ENCODE peak calls at places on chromosomes 16 and 17, in eight cellular contexts. D is activated T-helper 1 cell treated with anti-CD3 and anti-CD28 coated beads, Interleukin-12 subunit alpha, Interleukin-12 subunit beta, Interleukin-2, Interleukin-4 antibody, amounts not matched to agents 30 ng/mL and 10 ng/mL and 1 ng/mL, durations not matched to agents 14 hours and 24 hours and 36 hours; A is MV-4-11; I is NCI-H2081; V is frontal cortex; Q is EL; P is Ammon's horn; T is stimulated activated CD8-positive, alpha-beta memory T cell treated with anti-CD3 and anti-CD28 coated beads, Interleukin-4, amount 100 ng/mL, for 1 hour. E is an unnamed sample.

GRCh38 chr16:1080801-1081733 is 8.5 kb downstream of the SSTR5 start:
- DNase-seq in I (no peak), D (no peak), V (no peak), P (no peak), T (no peak), Q (no peak), A (no peak), E (no peak)

GRCh38 chr17:50604470-50604869 is 30.2 kb upstream of the ABCC3 start:
- DNase-seq in Q (peak), T (no peak), I (peak), V (no peak), A (no peak), P (peak), D (no peak), E (no peak)

GRCh38 chr16:85676466-85676865 is 12.3 kb downstream of the GINS2 start:
- DNase-seq in V (no peak), T (no peak), Q (no peak), I (no peak), P (no peak), D (no peak), A (no peak), E (no peak)

GRCh38 chr16:70638814-70639792 is 7.3 kb upstream of the IL34 start:
- DNase-seq in D (no peak), P (peak), V (no peak), Q (peak), I (no peak), A (no peak), T (no peak), E (no peak)

GRCh38 chr17:19631905-19632304 is 16.6 kb upstream of the ALDH3A2 start:
- DNase-seq in Q (no peak), T (no peak), I (no peak), A (no peak), D (no peak), P (no peak), V (no peak), E (no peak)

GRCh38 chr17:74196541-74197310 is 6.8 kb upstream of the RPL38 start:
- DNase-seq in I (no peak), A (no peak), D (no peak), V (no peak), P (no peak), T (no peak), Q (no peak), E (no peak)

GRCh38 chr17:15882058-15882720 is 62.7 kb upstream of the ADORA2B start:
- DNase-seq in I (no peak), D (no peak), P (no peak), Q (no peak), T (no peak), A (no peak), V (no peak), E (no peak)

GRCh38 chr17:51585514-51586104 is 325.3 kb downstream of the UTP18 start:
- DNase-seq in T (no peak), I (no peak), D (no peak), V (no peak), Q (no peak), A (peak), P (no peak), E (peak)

GRCh38 chr16:80158766-80159165 is 382.0 kb upstream of the DYNLRB2 start:
- DNase-seq in P (peak), A (no peak), Q (peak), D (no peak), I (no peak), T (no peak), V (no peak), E (no peak)

GRCh38 chr17:64077409-64077808 is 52.5 kb downstream of the ERN1 start:
- DNase-seq in Q (no peak), T (no peak), V (no peak), A (peak), I (no peak), P (no peak), D (no peak), E (no peak)

GRCh38 chr16:69373019-69373418 is 12.8 kb downstream of the TERF2 start:
- DNase-seq in I (no peak), A (no peak), V (no peak), Q (no peak), P (no peak), T (no peak), D (no peak), E (no peak)

GRCh38 chr16:4402439-4403132 is 13.8 kb downstream of the CORO7 start:
- DNase-seq in A (peak), I (peak), Q (peak), V (peak), D (peak), P (peak), T (no peak), E (peak)

GRCh38 chr16:2003827-2004641 is 5.6 kb downstream of the ZNF598 start:
- DNase-seq in I (peak), Q (peak), T (no peak), D (peak), P (peak), A (peak), V (peak), E (peak)

GRCh38 chr17:7107012-7107754 is 7.4 kb downstream of the ASGR2 start:
- DNase-seq in D (no peak), I (no peak), V (no peak), Q (no peak), T (no peak), P (no peak), A (no peak), E (no peak)

GRCh38 chr16:30030011-30030685 is 923 bp downstream of the TLCD3B start:
- DNase-seq in V (no peak), D (no peak), P (no peak), I (no peak), T (no peak), A (no peak), Q (no peak), E (no peak)

GRCh38 chr17:70169707-70170597 is 620 bp downstream of the KCNJ2 start:
- DNase-seq in V (no peak), Q (peak), A (peak), I (no peak), T (no peak), D (no peak), P (peak), E (no peak)

GRCh38 chr16:85306071-85306792 is 194.0 kb upstream of the CIBAR2 start:
- DNase-seq in V (peak), D (peak), I (no peak), A (peak), P (peak), Q (peak), T (peak), E (peak)

GRCh38 chr16:72189865-72190371 is 18.0 kb upstream of the PMFBP1 start:
- DNase-seq in A (no peak), P (no peak), Q (peak), V (no peak), T (no peak), D (no peak), I (no peak), E (no peak)

GRCh38 chr16:72837846-72838661 is 209.9 kb downstream of the ZFHX3 start:
- DNase-seq in D (no peak), I (no peak), T (no peak), P (no peak), A (no peak), V (no peak), Q (no peak), E (no peak)

GRCh38 chr16:69942099-69942491 is 9.0 kb upstream of the CLEC18A start:
- DNase-seq in D (no peak), P (no peak), A (no peak), Q (no peak), I (no peak), V (no peak), T (no peak), E (no peak)

GRCh38 chr17:70829876-70830275 is 660.5 kb downstream of the KCNJ2 start:
- DNase-seq in P (no peak), D (no peak), Q (peak), I (no peak), A (no peak), V (no peak), T (no peak), E (no peak)

GRCh38 chr17:79835470-79835899 is 3.8 kb downstream of the CBX4 start:
- DNase-seq in P (no peak), I (no peak), A (no peak), T (no peak), D (no peak), V (no peak), Q (no peak), E (no peak)

GRCh38 chr16:6510261-6510660 is 822.4 kb upstream of the RBFOX1 start:
- DNase-seq in A (no peak), D (no peak), V (no peak), P (no peak), Q (no peak), T (no peak), I (no peak), E (no peak)

GRCh38 chr17:42760652-42761581 is at the start of gene RAMP2:
- DNase-seq in A (no peak), D (no peak), T (no peak), Q (peak), P (no peak), I (no peak), V (no peak), E (no peak)

GRCh38 chr17:63096426-63096825 is 130.4 kb downstream of the TANC2 start:
- DNase-seq in I (no peak), A (no peak), P (no peak), T (no peak), V (no peak), Q (peak), D (no peak), E (no peak)

GRCh38 chr16:84718-85452 is 6.9 kb downstream of the MPG start:
- DNase-seq in A (peak), Q (peak), P (peak), T (peak), D (peak), V (no peak), I (peak), E (no peak)

GRCh38 chr16:81493755-81494433 is 49.3 kb downstream of the CMIP start:
- DNase-seq in I (no peak), A (no peak), Q (peak), V (no peak), D (no peak), P (no peak), T (no peak), E (no peak)

GRCh38 chr17:2547176-2547575 is 35.5 kb upstream of the METTL16 start:
- DNase-seq in V (no peak), Q (peak), D (no peak), T (no peak), P (no peak), A (peak), I (no peak), E (no peak)

GRCh38 chr17:38870259-38871165 is 654 bp downstream of the LASP1 start:
- DNase-seq in A (peak), D (peak), V (peak), Q (peak), I (no peak), P (peak), T (peak), E (no peak)

E was measured in C1 segment of cervical spinal cord.